ENCODE peak calls at places on chromosomes 11 and 22, in seven cellular contexts. Y, M, L, J, R, H and Z are unnamed samples.

GRCh38 chr11:124879999-124880611 is 14.9 kb downstream of the ROBO3 start:
- DNase-seq in R (no peak), L (no peak), Y (no peak), M (no peak), J (no peak), H (no peak), Z (no peak)

GRCh38 chr11:132632641-132633124 is 899.6 kb downstream of the OPCML start:
- DNase-seq in L (no peak), R (no peak), H (no peak), J (no peak), Y (no peak), M (peak; percentile 99), Z (no peak)

GRCh38 chr11:97956904-97957303 is 1063.8 kb upstream of the CNTN5 start:
- DNase-seq in Y (no peak), M (no peak), J (no peak), L (no peak), R (no peak), H (no peak), Z (no peak)

GRCh38 chr11:100849914-100850235 is 162.8 kb downstream of the ARHGAP42 start:
- DNase-seq in H (no peak), L (no peak), Y (no peak), J (no peak), M (no peak), R (no peak), Z (no peak)

GRCh38 chr22:29148036-29148435 is 57.7 kb upstream of the EMID1 start:
- DNase-seq in J (no peak), Y (no peak), R (peak; percentile 36), H (no peak), L (peak; percentile 13), M (no peak), Z (no peak)

GRCh38 chr11:20000393-20001134 is 159.7 kb downstream of the DBX1 start:
- DNase-seq in R (no peak), M (no peak), J (no peak), H (no peak), L (no peak), Y (no peak), Z (peak; percentile 32)

GRCh38 chr11:118214210-118214914 is 10.4 kb downstream of the JAML start:
- DNase-seq in J (no peak), L (peak; percentile 26), H (no peak), Y (no peak), R (no peak), M (no peak), Z (no peak)

GRCh38 chr11:58504232-58504631 is 3.7 kb downstream of the OR5B21 start:
- DNase-seq in M (no peak), H (no peak), Y (no peak), J (no peak), L (no peak), R (no peak), Z (no peak)

GRCh38 chr11:46338988-46339666 is 8.1 kb upstream of the DGKZ start:
- DNase-seq in J (no peak), M (no peak), Y (no peak), R (no peak), H (no peak), L (no peak), Z (no peak)

GRCh38 chr11:61154528-61154927 is 6.7 kb downstream of the VPS37C start:
- DNase-seq in M (no peak), H (no peak), J (no peak), Y (no peak), R (no peak), L (no peak), Z (no peak)

GRCh38 chr11:30016588-30017363 is at the start of gene KCNA4:
- DNase-seq in J (no peak), Y (no peak), R (no peak), L (peak; percentile 45), H (no peak), M (no peak), Z (no peak)
- H3K4me3 ChIP-seq in J (peak within 1 kb of the TSS; percentile 32), Y (peak within 1 kb of the TSS; percentile 33), R (peak within 1 kb of the TSS; percentile 50), L (peak within 1 kb of the TSS; percentile 37), H (no peak within 1 kb of the TSS), M (no peak within 1 kb of the TSS), Z (no peak within 1 kb of the TSS)

DNA sequence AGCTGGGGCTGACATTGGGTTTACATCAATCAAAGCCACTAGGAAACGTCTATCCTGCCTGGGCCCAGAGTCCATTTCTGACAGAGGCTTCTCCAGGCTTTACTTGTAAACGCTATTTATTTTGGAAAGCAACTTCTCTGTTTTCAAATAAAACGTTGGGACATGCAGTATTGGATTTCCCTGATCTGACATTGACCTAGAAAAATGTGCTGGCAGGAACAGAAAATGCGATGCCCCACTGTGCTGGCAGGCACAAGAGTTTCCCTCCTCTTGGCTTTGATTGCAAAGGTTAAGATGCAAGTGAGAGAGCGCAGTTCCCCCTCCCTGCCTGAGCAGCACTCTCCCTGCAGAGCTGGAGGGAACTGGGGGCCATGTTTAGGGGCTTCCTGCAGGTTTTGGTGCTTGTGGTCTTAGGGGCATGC is 42.1 kb upstream of the DKK3 start:
- DNase-seq in H (no peak), Y (peak; percentile 85), J (no peak), M (no peak), R (no peak), L (peak; percentile 69), Z (peak; percentile 53)
- TF ChIP-seq CTCF in H (no peak), Y (no peak), J (no peak), M (no peak), R (no peak), L (no peak), Z (no peak)

DNA sequence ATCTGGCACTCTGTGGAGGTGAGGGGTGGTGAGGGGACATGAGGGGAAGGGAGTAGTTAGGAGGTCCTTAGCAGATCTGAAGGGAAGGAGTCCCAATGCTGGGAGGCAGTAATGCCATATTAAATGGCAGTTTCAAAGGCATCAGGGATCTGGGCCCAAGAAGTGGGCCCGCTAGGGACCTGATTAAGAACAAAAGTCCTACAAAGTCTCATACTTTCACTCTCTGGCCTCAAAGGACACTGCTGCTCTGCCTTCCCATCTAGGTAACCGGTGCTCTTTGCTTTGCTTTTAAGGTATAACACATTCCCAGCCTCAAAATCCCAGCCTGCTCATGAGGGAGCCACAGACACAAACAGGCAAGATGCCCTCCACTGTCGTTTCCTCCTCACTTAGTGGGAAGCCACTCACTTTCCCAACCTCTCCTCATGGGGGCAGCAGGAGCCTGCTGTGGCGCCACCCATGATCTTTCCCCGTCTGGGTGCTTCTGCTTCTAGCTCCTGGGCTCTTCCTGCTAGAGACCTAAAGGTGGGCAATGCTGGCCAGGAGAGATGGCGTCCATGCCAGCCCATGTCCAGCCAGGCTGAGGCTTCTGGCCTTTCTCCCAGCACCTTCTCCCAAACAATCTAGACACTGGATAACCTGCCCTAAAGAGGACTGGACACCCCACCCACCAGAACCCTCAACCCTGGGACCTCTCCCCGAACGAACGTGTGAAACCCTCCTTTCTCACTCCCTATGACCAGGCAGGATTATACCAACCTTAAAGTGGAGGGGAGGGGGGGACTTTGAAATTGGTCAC is 68.3 kb downstream of the PLEKHA7 start:
- DNase-seq in H (peak; percentile 51), J (peak; percentile 76), M (peak; percentile 53), L (peak; percentile 70), R (no peak), Y (no peak), Z (peak; percentile 57)
- H3K4me3 ChIP-seq in H (no peak overlapping the region), J (no peak overlapping the region), M (no peak overlapping the region), L (no peak overlapping the region), R (no peak overlapping the region), Y (no peak overlapping the region), Z (no peak overlapping the region)

GRCh38 chr22:31730344-31730711 is 19.6 kb downstream of the PRR14L start:
- DNase-seq in Y (no peak), H (no peak), R (no peak), J (no peak), M (no peak), L (no peak), Z (no peak)
- TF ChIP-seq CTCF in Y (no peak), H (peak; percentile 41), R (no peak), J (no peak), M (peak; percentile 37), L (no peak), Z (peak; percentile 20)

GRCh38 chr22:42074153-42074750 is at the start of gene PHETA2:
- DNase-seq in J (peak; percentile 63), R (peak; percentile 75), Y (no peak), M (no peak), H (no peak), L (no peak), Z (peak; percentile 47)
- H3K4me3 ChIP-seq in J (peak within 1 kb of the TSS; percentile 68), R (peak within 1 kb of the TSS; percentile 82), Y (peak within 1 kb of the TSS; percentile 75), M (peak within 1 kb of the TSS; percentile 75), H (no peak within 1 kb of the TSS), L (peak within 1 kb of the TSS; percentile 38), Z (peak within 1 kb of the TSS; percentile 49)

GRCh38 chr11:66561975-66562248 is 6.5 kb downstream of the CTSF start:
- DNase-seq in L (no peak), H (no peak), Y (no peak), R (no peak), J (no peak), M (no peak), Z (no peak)

GRCh38 chr11:66563832-66564231 is 4.6 kb downstream of the CTSF start:
- DNase-seq in Y (peak; percentile 47), J (no peak), R (no peak), L (no peak), H (no peak), M (no peak), Z (no peak)

GRCh38 chr11:66562907-66563583 is 5.4 kb downstream of the CTSF start:
- DNase-seq in L (no peak), H (no peak), J (no peak), M (no peak), R (no peak), Y (no peak), Z (no peak)

GRCh38 chr11:66561178-66561974 is 7.0 kb downstream of the CTSF start:
- DNase-seq in M (no peak), R (no peak), J (no peak), H (no peak), L (no peak), Y (no peak), Z (no peak)

GRCh38 chr11:66562275-66562674 is 6.1 kb downstream of the CTSF start:
- DNase-seq in M (no peak), L (no peak), Y (no peak), J (no peak), R (no peak), H (no peak), Z (no peak)
- TF ChIP-seq CTCF in M (no peak), L (no peak), Y (no peak), J (no peak), R (no peak), H (no peak), Z (no peak)

DNA sequence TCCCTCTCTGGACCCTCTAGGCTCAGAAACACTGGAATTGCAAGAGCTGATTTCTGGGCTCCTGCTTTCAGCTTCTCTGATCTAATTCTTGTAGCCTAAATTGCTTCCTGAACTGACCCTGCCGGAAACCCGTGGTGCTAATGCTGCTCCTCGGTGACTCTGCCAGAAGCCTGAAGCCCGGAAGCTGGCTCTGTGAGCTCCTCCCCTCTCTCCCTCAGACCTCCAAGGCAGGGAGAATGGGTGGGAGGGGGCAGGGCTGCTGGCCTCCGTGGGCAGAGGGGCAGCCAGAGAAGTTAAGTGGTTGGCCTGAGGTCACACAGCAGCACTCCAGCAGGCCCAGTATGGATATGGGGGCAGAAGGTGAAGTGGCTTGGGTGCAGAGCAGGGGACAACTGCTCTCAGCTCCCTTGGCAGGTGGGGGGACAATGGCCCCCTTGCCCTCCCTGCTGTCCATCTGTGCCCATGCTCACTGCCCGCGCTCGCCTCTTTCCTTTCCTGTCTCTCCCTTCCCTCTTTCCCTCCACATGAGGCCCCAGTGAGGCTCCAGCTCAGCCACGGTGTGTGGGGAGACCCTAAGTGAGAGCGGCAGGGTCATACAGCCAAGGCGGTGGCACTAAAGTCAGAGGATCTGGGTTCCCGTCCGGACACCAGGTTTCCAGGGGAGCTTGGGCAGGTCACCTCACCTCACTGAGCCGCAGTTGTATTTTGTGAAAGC is 16.2 kb downstream of the CAPN5 start:
- DNase-seq in H (no peak), R (peak; percentile 78), L (peak; percentile 83), M (peak; percentile 44), J (peak; percentile 69), Y (no peak), Z (peak; percentile 45)
- H3K4me3 ChIP-seq in H (no peak overlapping the region), R (no peak overlapping the region), L (no peak overlapping the region), M (no peak overlapping the region), J (no peak overlapping the region), Y (no peak overlapping the region), Z (no peak overlapping the region)

GRCh38 chr22:50281957-50282356 is 11.8 kb upstream of the MAPK11 start:
- DNase-seq in L (peak; percentile 91), M (no peak), H (no peak), J (no peak), R (no peak), Y (no peak), Z (no peak)
- TF ChIP-seq CTCF in L (peak; percentile 44), M (no peak), H (no peak), J (no peak), R (no peak), Y (no peak), Z (no peak)